ENCODE peak calls at places on chromosomes 12 and 14, in eight cellular contexts. T is fibroblast of pulmonary artery, H is fibroblast of mammary gland, G is cardiac fibroblast, Y is heart right ventricle, I is hepatocyte, F is K562, O is AG04450. S is an unnamed sample.

GRCh38 chr12:80445083-80445482 is 1.0 kb downstream of the PTPRQ start:
- DNase-seq in T (peak), H (no peak), G (peak), Y (no peak), I (no peak), F (no peak), O (no peak), S (no peak)

GRCh38 chr14:73426877-73427276 is 31.5 kb downstream of the NUMB start:
- DNase-seq in T (peak), H (peak), G (peak), Y (peak), I (peak), F (no peak), O (no peak), S (no peak)

GRCh38 chr12:29534935-29535334 is 37.4 kb upstream of the OVCH1 start:
- DNase-seq in T (peak), H (peak), G (peak), Y (no peak), I (peak), F (no peak), O (no peak), S (no peak)

GRCh38 chr14:79831198-79831890 is 380.0 kb downstream of the DIO2 start:
- DNase-seq in T (peak), H (peak), G (peak), Y (peak), I (no peak), F (no peak), O (peak), S (no peak)

GRCh38 chr12:6620137-6620884 is 13.1 kb upstream of the CHD4 start:
- DNase-seq in T (peak), H (peak), G (peak), Y (no peak), I (peak), F (no peak), O (no peak), S (peak)

GRCh38 chr14:77181603-77182437 is at the start of gene TMEM63C:
- DNase-seq in T (no peak), H (no peak), G (no peak), Y (no peak), I (peak), F (peak), O (no peak), S (peak)

GRCh38 chr12:110741795-110742717 is 635 bp downstream of the PPP1CC start:
- DNase-seq in T (peak), H (peak), G (peak), Y (peak), I (peak), F (no peak), O (no peak), S (peak)

GRCh38 chr12:58413794-58414193 is 472.4 kb downstream of the ATP23 start:
- DNase-seq in T (peak), H (peak), G (peak), Y (no peak), I (peak), F (no peak), O (no peak), S (no peak)

GRCh38 chr12:55470088-55470830 is at the start of gene OR6C70:
- DNase-seq in T (no peak), H (no peak), G (no peak), Y (no peak), I (no peak), F (no peak), O (no peak), S (no peak)

GRCh38 chr14:49306152-49306751 is 279.9 kb downstream of the RPS29 start:
- DNase-seq in T (peak), H (peak), G (peak), Y (no peak), I (peak), F (peak), O (no peak), S (no peak)

GRCh38 chr12:5395443-5396401 is 36.2 kb upstream of the NTF3 start:
- DNase-seq in T (no peak), H (no peak), G (no peak), Y (no peak), I (no peak), F (no peak), O (no peak), S (no peak)

GRCh38 chr12:132560421-132560830 is 50.0 kb downstream of the LRCOL1 start:
- DNase-seq in T (no peak), H (no peak), G (no peak), Y (no peak), I (peak), F (peak), O (no peak), S (no peak)

GRCh38 chr14:54814076-54814475 is 88.5 kb downstream of the GCH1 start:
- DNase-seq in T (no peak), H (no peak), G (no peak), Y (no peak), I (no peak), F (peak), O (no peak), S (peak)

GRCh38 chr14:99562848-99563748 is 40.9 kb downstream of the CCDC85C start:
- DNase-seq in T (peak), H (peak), G (peak), Y (peak), I (peak), F (peak), O (peak), S (peak)

GRCh38 chr12:84910549-84911241 is 1.9 kb downstream of the SLC6A15 start:
- DNase-seq in T (peak), H (peak), G (peak), Y (no peak), I (peak), F (no peak), O (no peak), S (peak)

GRCh38 chr12:76738824-76739579 is 24.9 kb upstream of the ZDHHC17 start:
- DNase-seq in T (no peak), H (no peak), G (no peak), Y (no peak), I (no peak), F (no peak), O (no peak), S (no peak)
- H3K4me3 ChIP-seq in T (no peak), H (no peak), G (no peak), Y (no peak), I (no peak), F (no peak), O (no peak), S (no peak)

GRCh38 chr12:89384750-89385273 is 32.5 kb upstream of the DUSP6 start:
- DNase-seq in T (no peak), H (no peak), G (no peak), Y (no peak), I (no peak), F (no peak), O (no peak), S (no peak)
- H3K4me3 ChIP-seq in T (no peak), H (no peak), G (no peak), Y (no peak), I (no peak), F (no peak), O (no peak), S (no peak)

GRCh38 chr12:9673404-9674225 is 4.1 kb downstream of the CLEC2D start:
- DNase-seq in T (peak), H (peak), G (peak), Y (peak), I (peak), F (peak), O (peak), S (no peak)
- H3K4me3 ChIP-seq in T (no peak), H (no peak), G (no peak), Y (no peak), I (no peak), F (no peak), O (no peak), S (no peak)

GRCh38 chr14:51674294-51675002 is 22.7 kb downstream of the FRMD6 start:
- DNase-seq in T (peak), H (peak), G (peak), Y (no peak), I (no peak), F (no peak), O (no peak), S (no peak)

GRCh38 chr14:51676549-51676948 is 24.8 kb downstream of the FRMD6 start:
- DNase-seq in T (peak), H (no peak), G (peak), Y (no peak), I (no peak), F (no peak), O (no peak), S (no peak)

GRCh38 chr14:51677276-51677675 is 25.6 kb downstream of the FRMD6 start:
- DNase-seq in T (peak), H (peak), G (peak), Y (no peak), I (no peak), F (no peak), O (peak), S (no peak)

GRCh38 chr14:51680031-51680430 is 28.3 kb downstream of the FRMD6 start:
- DNase-seq in T (no peak), H (no peak), G (no peak), Y (no peak), I (no peak), F (no peak), O (no peak), S (no peak)

DNA sequence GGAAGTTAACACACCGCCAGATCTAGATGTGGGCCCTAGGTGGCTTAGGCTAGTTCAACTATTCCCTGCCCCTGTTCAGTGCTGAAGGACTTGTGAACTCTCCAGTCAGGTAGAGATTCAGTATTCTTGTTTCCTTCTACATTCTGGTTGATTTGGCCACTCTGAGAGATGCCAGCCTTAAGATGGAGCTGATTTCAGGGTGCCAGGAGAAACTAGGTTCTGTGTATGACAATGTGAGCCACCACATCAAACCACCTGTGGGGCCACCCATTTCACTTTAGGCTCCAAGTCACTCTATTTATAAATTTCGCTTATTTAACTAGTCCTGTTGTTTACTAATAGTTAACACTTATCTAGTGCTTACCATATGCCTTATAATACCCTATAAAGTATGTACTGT is 26.0 kb downstream of the FRMD6 start:
- DNase-seq in T (no peak), H (no peak), G (no peak), Y (no peak), I (no peak), F (no peak), O (no peak), S (no peak)
- H3K4me3 ChIP-seq in T (no peak), H (no peak), G (no peak), Y (no peak), I (no peak), F (no peak), O (no peak), S (no peak)

GRCh38 chr14:61929651-61930050 is 167.4 kb downstream of the SNAPC1 start:
- DNase-seq in T (no peak), H (no peak), G (no peak), Y (no peak), I (no peak), F (no peak), O (no peak), S (no peak)
- H3K4me3 ChIP-seq in T (no peak), H (no peak), G (no peak), Y (no peak), I (no peak), F (no peak), O (no peak), S (no peak)

GRCh38 chr12:25069221-25069620 is 120.3 kb upstream of the BCAT1 start:
- DNase-seq in T (no peak), H (no peak), G (no peak), Y (no peak), I (no peak), F (no peak), O (no peak), S (no peak)

GRCh38 chr12:25072901-25073645 is 121.9 kb downstream of the DNAI7 start:
- DNase-seq in T (no peak), H (no peak), G (no peak), Y (no peak), I (no peak), F (no peak), O (no peak), S (no peak)

GRCh38 chr12:25071366-25071765 is 122.5 kb upstream of the BCAT1 start:
- DNase-seq in T (peak), H (no peak), G (no peak), Y (no peak), I (no peak), F (no peak), O (no peak), S (no peak)

GRCh38 chr12:25074113-25074512 is 120.8 kb downstream of the DNAI7 start:
- DNase-seq in T (no peak), H (peak), G (no peak), Y (no peak), I (no peak), F (no peak), O (no peak), S (no peak)

GRCh38 chr12:25074954-25075353 is 120.0 kb downstream of the DNAI7 start:
- DNase-seq in T (no peak), H (no peak), G (no peak), Y (no peak), I (no peak), F (no peak), O (no peak), S (no peak)
- H3K4me3 ChIP-seq in T (no peak), H (no peak), G (no peak), Y (no peak), I (no peak), F (no peak), O (no peak), S (no peak)

GRCh38 chr14:68942281-68943035 is 36.6 kb downstream of the ACTN1 start:
- DNase-seq in T (no peak), H (no peak), G (no peak), Y (no peak), I (no peak), F (no peak), O (no peak), S (no peak)

GRCh38 chr14:68943107-68943506 is 36.0 kb downstream of the ACTN1 start:
- DNase-seq in T (no peak), H (no peak), G (no peak), Y (no peak), I (no peak), F (no peak), O (no peak), S (no peak)

GRCh38 chr14:68945190-68945584 is 33.9 kb downstream of the ACTN1 start:
- DNase-seq in T (no peak), H (no peak), G (no peak), Y (no peak), I (no peak), F (no peak), O (no peak), S (no peak)

GRCh38 chr14:68945585-68946289 is 33.4 kb downstream of the ACTN1 start:
- DNase-seq in T (no peak), H (no peak), G (no peak), Y (no peak), I (no peak), F (peak), O (no peak), S (no peak)

GRCh38 chr14:68944162-68944561 is 34.9 kb downstream of the ACTN1 start:
- DNase-seq in T (no peak), H (no peak), G (no peak), Y (no peak), I (no peak), F (no peak), O (no peak), S (no peak)
- H3K4me3 ChIP-seq in T (no peak), H (no peak), G (no peak), Y (no peak), I (no peak), F (no peak), O (no peak), S (no peak)

DNA sequence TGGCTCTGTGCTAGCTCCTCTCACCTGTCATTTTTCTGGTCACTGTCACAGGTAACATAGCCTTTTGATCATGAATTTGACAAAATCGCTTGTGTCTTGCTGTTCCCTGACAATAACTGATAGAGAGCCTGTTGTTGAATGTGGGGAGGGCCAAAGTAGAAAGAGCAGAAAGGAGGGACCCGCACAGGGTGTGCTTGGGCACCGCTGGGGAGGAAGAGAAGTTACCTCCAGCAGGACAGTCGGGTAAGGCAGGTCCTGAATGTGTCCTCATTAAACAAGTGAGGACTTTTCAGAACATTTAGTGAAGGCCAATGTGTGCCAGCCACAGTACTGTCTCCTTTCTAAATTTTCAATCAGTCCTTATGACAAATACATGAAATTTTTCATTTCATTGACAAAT is at the start of gene RNASE12:
- DNase-seq in T (no peak), H (no peak), G (no peak), Y (no peak), I (no peak), F (no peak), O (no peak), S (no peak)
- H3K4me3 ChIP-seq in T (no peak), H (no peak), G (no peak), Y (no peak), I (no peak), F (peak), O (no peak), S (no peak)